ENCODE peak calls at places on chromosomes 7 and 10, in nine cellular contexts. I, W, X, Z, A, P, K, D and B are unnamed samples.
A peak's percentile ranks its signal among the peaks of the same experiment; 100 is the strongest.

GRCh38 chr10:114526497-114527238 is 122.4 kb upstream of the AFAP1L2 start:
- DNase-seq in I (peak; percentile 71), W (peak; percentile 95), X (peak; percentile 93), Z (peak; percentile 85), A (peak; percentile 92), P (peak; percentile 90), K (peak; percentile 86), D (peak; percentile 75), B (peak; percentile 78)

GRCh38 chr7:240887-241421 is 48.6 kb downstream of the FAM20C start:
- DNase-seq in I (no peak), W (no peak), X (no peak), Z (no peak), A (peak; percentile 24), P (no peak), K (no peak), D (no peak), B (no peak)

GRCh38 chr7:2517678-2518077 is 1.9 kb upstream of the LFNG start:
- DNase-seq in I (no peak), W (no peak), X (no peak), Z (no peak), A (no peak), P (no peak), K (no peak), D (no peak), B (no peak)

GRCh38 chr7:47336178-47337020 is 245.5 kb downstream of the TNS3 start:
- DNase-seq in I (peak; percentile 8), W (no peak), X (no peak), Z (peak; percentile 81), A (no peak), P (no peak), K (no peak), D (no peak), B (no peak)

GRCh38 chr10:114507449-114507848 is 103.1 kb upstream of the AFAP1L2 start:
- DNase-seq in I (peak; percentile 91), W (no peak), X (no peak), Z (peak; percentile 79), A (no peak), P (peak; percentile 98), K (peak; percentile 95), D (no peak), B (no peak)

GRCh38 chr7:118057404-118057803 is 126.6 kb upstream of the LSM8 start:
- DNase-seq in I (no peak), W (no peak), X (no peak), Z (no peak), A (no peak), P (no peak), K (no peak), D (no peak), B (no peak)

GRCh38 chr10:27723436-27723835 is 22.2 kb downstream of the MKX start:
- DNase-seq in I (no peak), W (no peak), X (no peak), Z (no peak), A (no peak), P (no peak), K (no peak), D (no peak), B (no peak)

GRCh38 chr7:2886900-2887299 is 42.8 kb upstream of the GNA12 start:
- DNase-seq in I (peak; percentile 49), W (peak; percentile 58), X (peak; percentile 89), Z (peak; percentile 52), A (peak; percentile 84), P (peak; percentile 44), K (no peak), D (peak; percentile 29), B (no peak)

GRCh38 chr10:65941098-65941655 is 984.7 kb upstream of the LRRTM3 start:
- DNase-seq in I (no peak), W (no peak), X (no peak), Z (no peak), A (no peak), P (no peak), K (no peak), D (no peak), B (no peak)

GRCh38 chr10:31749981-31750850 is 178.4 kb downstream of the ARHGAP12 start:
- DNase-seq in I (peak; percentile 69), W (no peak), X (peak; percentile 42), Z (no peak), A (peak; percentile 22), P (no peak), K (no peak), D (no peak), B (no peak)

GRCh38 chr10:131155218-131155902 is 156.2 kb downstream of the TCERG1L start:
- DNase-seq in I (no peak), W (no peak), X (no peak), Z (no peak), A (no peak), P (no peak), K (peak; percentile 18), D (no peak), B (no peak)

GRCh38 chr10:131157899-131158298 is 153.6 kb downstream of the TCERG1L start:
- DNase-seq in I (no peak), W (no peak), X (no peak), Z (no peak), A (no peak), P (no peak), K (no peak), D (no peak), B (no peak)

GRCh38 chr10:131158695-131159094 is 152.8 kb downstream of the TCERG1L start:
- DNase-seq in I (no peak), W (no peak), X (no peak), Z (no peak), A (no peak), P (no peak), K (no peak), D (no peak), B (no peak)

GRCh38 chr10:131154306-131155025 is 157.1 kb downstream of the TCERG1L start:
- DNase-seq in I (no peak), W (no peak), X (no peak), Z (no peak), A (no peak), P (no peak), K (peak; percentile 40), D (no peak), B (no peak)

DNA sequence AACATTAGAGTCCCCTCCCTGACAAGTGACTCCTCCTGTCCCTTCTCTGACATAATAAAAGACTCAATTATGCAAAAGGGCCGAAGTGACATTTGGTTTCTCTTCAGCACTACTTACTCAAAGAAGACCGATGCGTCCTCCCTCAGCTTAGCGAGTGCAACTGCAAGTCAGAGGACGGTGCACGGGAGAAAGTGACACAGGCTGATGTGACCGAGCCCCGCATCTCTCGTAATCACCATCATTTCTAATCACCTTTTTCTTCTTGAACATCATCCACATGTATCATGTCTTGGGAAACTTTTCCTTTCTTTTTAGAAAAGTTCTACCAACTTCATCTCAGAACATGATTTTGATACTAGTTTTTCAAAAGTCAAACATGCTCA is 155.6 kb downstream of the TCERG1L start:
- DNase-seq in I (no peak), W (no peak), X (no peak), Z (no peak), A (peak; percentile 39), P (no peak), K (no peak), D (no peak), B (no peak)
- H3K9me3 ChIP-seq in I (no peaks in the 10 kb centered on the region), W (no peaks in the 10 kb centered on the region), X (no peaks in the 10 kb centered on the region), Z (no peaks in the 10 kb centered on the region), A (no peaks in the 10 kb centered on the region), P (no peaks in the 10 kb centered on the region), K (no peaks in the 10 kb centered on the region), D (peaks cover 3% of the 10 kb centered on the region), B (no peaks in the 10 kb centered on the region)

DNA sequence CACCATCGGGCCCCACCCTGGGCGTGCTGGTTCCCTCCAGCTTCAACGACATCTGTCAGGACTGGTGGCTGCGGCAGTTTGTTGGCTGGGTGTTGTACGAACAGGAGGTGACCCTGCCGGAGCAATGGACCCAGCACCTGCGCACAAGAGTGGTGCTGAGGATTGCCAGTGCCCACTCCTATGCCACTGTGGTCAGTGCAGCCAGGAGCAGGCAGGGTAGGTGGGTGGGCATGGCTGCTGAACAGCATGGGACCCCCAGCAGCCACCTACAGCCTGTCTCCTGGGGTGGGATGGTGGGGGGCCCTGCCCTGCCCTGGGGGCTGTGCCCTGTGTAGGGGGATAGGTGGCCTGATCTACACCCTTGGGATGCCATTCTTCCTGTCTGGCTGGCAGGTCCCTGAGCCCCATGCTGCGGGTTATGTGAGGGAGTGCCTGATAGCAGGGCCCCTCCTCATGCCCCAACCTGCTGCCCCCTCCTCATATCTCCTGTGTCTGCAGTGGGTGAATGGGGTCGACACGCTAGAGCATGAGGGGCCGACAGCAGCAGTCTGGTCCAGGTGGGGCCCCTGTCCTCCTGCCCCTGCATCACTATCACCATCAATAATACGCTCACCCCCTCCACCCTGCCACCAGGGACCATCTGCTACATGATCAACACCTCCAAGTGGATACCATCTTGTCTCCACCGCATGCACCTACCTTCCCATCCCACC is 56.9 kb downstream of the ZNF727 start:
- DNase-seq in I (no peak), W (no peak), X (no peak), Z (no peak), A (no peak), P (no peak), K (no peak), D (no peak), B (no peak)
- H3K9me3 ChIP-seq in I (peaks cover 44% of the 10 kb centered on the region), W (no peaks in the 10 kb centered on the region), X (peaks cover 28% of the 10 kb centered on the region), Z (no peaks in the 10 kb centered on the region), A (peaks cover 7% of the 10 kb centered on the region), P (peaks cover 13% of the 10 kb centered on the region), K (peaks cover 6% of the 10 kb centered on the region), D (no peaks in the 10 kb centered on the region), B (no peaks in the 10 kb centered on the region)

DNA sequence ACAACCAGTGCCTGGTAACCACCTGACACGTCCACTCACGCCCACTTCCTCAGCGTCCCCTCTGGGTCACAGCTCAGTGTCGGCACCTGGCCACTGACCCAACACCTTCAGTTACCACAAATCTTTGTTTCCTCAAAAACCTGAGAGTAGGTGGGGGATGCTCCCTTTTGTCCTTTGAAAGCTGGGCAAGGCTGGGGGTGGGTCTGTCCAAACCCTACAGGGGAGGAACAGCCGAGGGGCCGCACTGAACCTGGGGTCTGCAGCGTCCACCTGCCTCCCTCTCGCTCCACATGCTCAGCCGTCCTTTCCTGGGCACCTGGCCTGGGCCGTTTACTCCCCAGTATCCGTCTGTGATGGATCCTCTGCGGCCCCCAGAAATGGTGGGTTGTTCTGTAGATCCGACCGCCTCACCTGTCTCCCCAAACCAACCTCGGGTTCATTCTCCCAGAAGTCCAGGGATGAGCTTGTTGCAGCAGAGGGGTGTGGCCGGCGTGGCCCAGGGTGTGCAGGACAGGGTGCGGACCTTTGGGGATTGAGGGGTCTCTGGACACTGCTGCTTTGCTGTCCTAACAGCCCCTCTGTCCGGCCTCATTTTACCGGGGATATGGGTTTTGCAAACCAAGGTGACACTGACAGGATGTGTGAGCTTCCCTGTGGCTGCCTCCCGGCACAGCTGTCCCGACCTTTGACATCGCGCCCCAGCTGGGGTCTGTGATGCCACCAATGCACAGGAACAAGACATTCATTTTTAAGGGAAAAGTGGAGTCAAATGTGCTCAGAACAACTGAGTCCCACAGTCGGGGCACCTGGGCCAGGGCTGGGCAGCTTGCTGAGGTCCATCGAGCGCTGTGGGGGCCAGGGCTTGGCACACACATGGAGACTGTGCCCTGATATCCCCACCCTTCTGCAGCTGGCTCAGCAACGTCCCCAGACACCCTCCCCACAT is 115.9 kb downstream of the VIPR2 start:
- DNase-seq in I (no peak), W (no peak), X (no peak), Z (peak; percentile 4), A (no peak), P (peak; percentile 22), K (no peak), D (no peak), B (no peak)
- H3K9me3 ChIP-seq in I (no peaks in the 10 kb centered on the region), W (no peaks in the 10 kb centered on the region), X (no peaks in the 10 kb centered on the region), Z (no peaks in the 10 kb centered on the region), A (no peaks in the 10 kb centered on the region), P (no peaks in the 10 kb centered on the region), K (no peaks in the 10 kb centered on the region), D (no peaks in the 10 kb centered on the region), B (no peaks in the 10 kb centered on the region)

DNA sequence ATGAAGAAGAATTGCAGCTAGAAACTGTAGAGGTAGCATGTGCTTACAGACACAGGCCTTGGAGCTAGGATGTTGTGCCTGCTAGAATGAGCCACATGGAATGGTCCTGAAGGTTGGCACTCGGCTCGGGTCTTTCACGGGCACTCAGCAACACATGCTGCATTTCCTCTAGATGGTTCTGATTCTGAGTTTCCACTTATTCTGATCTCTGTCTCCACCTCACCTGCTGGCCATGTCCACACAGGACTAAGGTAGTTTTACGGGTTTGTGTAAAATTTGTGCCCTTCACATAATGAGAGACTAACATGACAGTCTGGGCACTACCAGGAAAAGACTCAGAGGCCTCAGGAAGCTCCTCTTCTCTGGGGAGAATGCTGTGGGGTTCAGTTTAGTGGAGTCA is 444.8 kb upstream of the MKI67 start:
- DNase-seq in I (no peak), W (no peak), X (no peak), Z (no peak), A (no peak), P (no peak), K (no peak), D (no peak), B (no peak)
- H3K9me3 ChIP-seq in I (no peaks in the 10 kb centered on the region), W (no peaks in the 10 kb centered on the region), X (no peaks in the 10 kb centered on the region), Z (no peaks in the 10 kb centered on the region), A (no peaks in the 10 kb centered on the region), P (no peaks in the 10 kb centered on the region), K (no peaks in the 10 kb centered on the region), D (no peaks in the 10 kb centered on the region), B (no peaks in the 10 kb centered on the region)